ENCODE peak calls at places on chromosome 10, in nine cellular contexts. C, G, W, K, I, P, S, R and D are unnamed samples.

GRCh38 chr10:86179143-86179505 is 187.5 kb downstream of the GRID1 start:
- DNase-seq in C (no peak), G (no peak), W (peak; percentile 51), K (no peak), I (no peak), P (peak; percentile 42), S (no peak), R (no peak), D (no peak)

GRCh38 chr10:25758041-25758457 is 176.0 kb upstream of the MYO3A start:
- DNase-seq in C (peak; percentile 23), G (peak; percentile 48), W (no peak), K (no peak), I (peak; percentile 2), P (no peak), S (no peak), R (peak; percentile 35), D (peak; percentile 8)

GRCh38 chr10:123009105-123009805 is 449 bp downstream of the ACADSB start:
- DNase-seq in C (no peak), G (peak; percentile 12), W (peak; percentile 68), K (peak; percentile 37), I (peak; percentile 41), P (peak; percentile 87), S (peak; percentile 51), R (peak; percentile 30), D (no peak)

GRCh38 chr10:132984801-132985545 is 42.6 kb upstream of the CFAP46 start:
- DNase-seq in C (no peak), G (no peak), W (peak; percentile 50), K (no peak), I (no peak), P (peak; percentile 39), S (peak; percentile 47), R (no peak), D (no peak)

GRCh38 chr10:76885815-76886214 is 751.8 kb downstream of the KCNMA1 start:
- DNase-seq in C (no peak), G (peak; percentile 14), W (no peak), K (no peak), I (no peak), P (no peak), S (no peak), R (no peak), D (no peak)

GRCh38 chr10:106392781-106393180 is 771.7 kb downstream of the SORCS1 start:
- DNase-seq in C (no peak), G (no peak), W (no peak), K (no peak), I (no peak), P (peak; percentile 63), S (no peak), R (no peak), D (no peak)

GRCh38 chr10:100370561-100370975 is 23.5 kb downstream of the SCD start:
- DNase-seq in C (no peak), G (no peak), W (no peak), K (no peak), I (peak; percentile 69), P (no peak), S (peak; percentile 67), R (no peak), D (peak; percentile 75)

GRCh38 chr10:26527018-26527417 is 88.9 kb downstream of the APBB1IP start:
- DNase-seq in C (no peak), G (no peak), W (no peak), K (no peak), I (no peak), P (no peak), S (no peak), R (no peak), D (no peak)

GRCh38 chr10:47365561-47365960 is 17.4 kb downstream of the RBP3 start:
- DNase-seq in C (no peak), G (no peak), W (no peak), K (no peak), I (no peak), P (no peak), S (no peak), R (no peak), D (no peak)

GRCh38 chr10:35912615-35913170 is 270.6 kb upstream of the FZD8 start:
- DNase-seq in C (no peak), G (no peak), W (no peak), K (peak; percentile 28), I (peak; percentile 75), P (no peak), S (no peak), R (no peak), D (peak; percentile 89)

GRCh38 chr10:128470302-128470962 is 344.2 kb upstream of the MKI67 start:
- DNase-seq in C (peak; percentile 73), G (no peak), W (peak; percentile 57), K (no peak), I (no peak), P (no peak), S (no peak), R (no peak), D (no peak)

GRCh38 chr10:90665905-90666662 is 191.8 kb downstream of the HTR7 start:
- DNase-seq in C (no peak), G (no peak), W (no peak), K (no peak), I (no peak), P (no peak), S (no peak), R (no peak), D (peak; percentile 10)

GRCh38 chr10:89465196-89465595 is 50.8 kb downstream of the IFIT5 start:
- DNase-seq in C (no peak), G (no peak), W (no peak), K (no peak), I (peak; percentile 18), P (no peak), S (no peak), R (no peak), D (no peak)

GRCh38 chr10:119253433-119254174 is 46.2 kb downstream of the GRK5 start:
- DNase-seq in C (no peak), G (no peak), W (no peak), K (peak; percentile 87), I (peak; percentile 95), P (no peak), S (peak; percentile 85), R (peak; percentile 48), D (peak; percentile 74)

GRCh38 chr10:48611133-48611532 is 6.3 kb upstream of the ARHGAP22 start:
- DNase-seq in C (no peak), G (no peak), W (no peak), K (no peak), I (no peak), P (no peak), S (no peak), R (no peak), D (no peak)

GRCh38 chr10:7797582-7797981 is 9.6 kb downstream of the ATP5F1C start:
- DNase-seq in C (no peak), G (no peak), W (no peak), K (peak; percentile 85), I (peak; percentile 89), P (no peak), S (peak; percentile 53), R (no peak), D (peak; percentile 56)

GRCh38 chr10:125064681-125065492 is 95.5 kb downstream of the CTBP2 start:
- DNase-seq in C (peak; percentile 27), G (no peak), W (peak; percentile 40), K (no peak), I (peak; percentile 64), P (no peak), S (no peak), R (no peak), D (peak; percentile 96)

GRCh38 chr10:73399054-73399453 is 14.8 kb downstream of the ANXA7 start:
- DNase-seq in C (no peak), G (no peak), W (no peak), K (no peak), I (no peak), P (no peak), S (no peak), R (no peak), D (no peak)

GRCh38 chr10:131556061-131556896 is 244.8 kb upstream of the TCERG1L start:
- DNase-seq in C (no peak), G (no peak), W (no peak), K (no peak), I (no peak), P (no peak), S (no peak), R (no peak), D (no peak)

GRCh38 chr10:17200035-17200884 is 1.2 kb downstream of the TRDMT1 start:
- DNase-seq in C (no peak), G (no peak), W (no peak), K (no peak), I (no peak), P (no peak), S (no peak), R (no peak), D (no peak)

GRCh38 chr10:122208616-122209430 is 62.3 kb upstream of the BTBD16 start:
- DNase-seq in C (peak; percentile 24), G (no peak), W (no peak), K (no peak), I (no peak), P (no peak), S (no peak), R (no peak), D (no peak)

GRCh38 chr10:78566216-78567135 is 502.3 kb upstream of the ZMIZ1 start:
- DNase-seq in C (no peak), G (no peak), W (no peak), K (no peak), I (peak; percentile 44), P (no peak), S (no peak), R (no peak), D (no peak)